ENCODE peak calls at places on chromosomes 6 and 20, in nine cellular contexts. M is stimulated activated CD4-positive, alpha-beta T cell treated with anti-CD3 and anti-CD28 coated beads, Interleukin-12 subunit alpha, Interleukin-12 subunit beta, amount 100 ng/mL, for 24 hours; B is breast epithelium; V is NCI-H345; T is ACHN; Q is CD8-positive, alpha-beta T cell; L is sciatic nerve; J is T-helper 17 cell; P is T-helper 9 cell. W is an unnamed sample.

GRCh38 chr6:22827760-22828159 is 258.4 kb downstream of the HDGFL1 start:
- DNase-seq in L (no peak), P (no peak), V (no peak), B (no peak), Q (no peak), M (no peak), J (no peak), T (peak), W (no peak)

GRCh38 chr20:21189761-21190523 is 64.1 kb downstream of the KIZ start:
- DNase-seq in M (no peak), J (no peak), Q (no peak), B (no peak), L (no peak), T (no peak), P (no peak), V (peak), W (no peak)

GRCh38 chr20:433300-433975 is 25.3 kb downstream of the RBCK1 start:
- DNase-seq in V (no peak), B (no peak), L (peak), P (peak), J (no peak), M (peak), Q (peak), T (peak), W (no peak)

GRCh38 chr20:59933296-59933848 is at the start of gene SYCP2:
- DNase-seq in V (no peak), P (peak), M (peak), B (peak), L (peak), Q (peak), T (no peak), J (peak), W (peak)

GRCh38 chr20:41142241-41142640 is 4.9 kb downstream of the PLCG1 start:
- DNase-seq in L (no peak), M (no peak), Q (no peak), V (no peak), P (no peak), B (no peak), T (no peak), J (no peak), W (peak)

GRCh38 chr20:18388860-18389259 is 78.0 kb downstream of the DZANK1 start:
- DNase-seq in V (no peak), L (no peak), B (no peak), T (peak), J (no peak), P (no peak), Q (no peak), M (no peak), W (no peak)

GRCh38 chr6:157198425-157199279 is 124.7 kb downstream of the TMEM242 start:
- DNase-seq in P (no peak), J (no peak), L (no peak), T (no peak), M (no peak), Q (no peak), B (peak), V (peak), W (peak)

GRCh38 chr6:148835920-148836441 is 89.2 kb downstream of the UST start:
- DNase-seq in P (no peak), B (no peak), T (no peak), M (peak), L (no peak), V (no peak), J (no peak), Q (no peak), W (no peak)

GRCh38 chr6:17907467-17908229 is 79.8 kb downstream of the KIF13A start:
- DNase-seq in Q (no peak), B (peak), L (peak), P (no peak), V (no peak), M (no peak), T (peak), J (no peak), W (peak)

GRCh38 chr6:4358414-4359107 is 223.2 kb upstream of the ECI2 start:
- DNase-seq in T (peak), J (no peak), L (peak), Q (no peak), B (peak), V (no peak), P (no peak), M (no peak), W (peak)

GRCh38 chr20:21387528-21387927 is 9.8 kb downstream of the NKX2-4 start:
- DNase-seq in T (no peak), L (no peak), V (peak), P (no peak), M (no peak), B (no peak), J (no peak), Q (no peak), W (no peak)

GRCh38 chr6:112501705-112502104 is 154.6 kb downstream of the RFPL4B start:
- DNase-seq in L (peak), M (no peak), V (no peak), T (no peak), P (no peak), Q (no peak), J (no peak), B (no peak), W (no peak)

GRCh38 chr6:144007779-144008500 is at the start of gene PLAGL1:
- DNase-seq in Q (no peak), V (peak), L (peak), P (no peak), B (no peak), M (no peak), T (no peak), J (no peak), W (peak)

GRCh38 chr20:31551163-31551562 is 36.9 kb downstream of the HM13 start:
- DNase-seq in Q (no peak), P (no peak), V (no peak), B (no peak), L (no peak), M (no peak), J (no peak), T (no peak), W (no peak)

GRCh38 chr6:130513770-130514169 is 148.0 kb downstream of the TMEM200A start:
- DNase-seq in V (no peak), T (no peak), L (no peak), B (peak), Q (peak), J (no peak), P (peak), M (no peak), W (no peak)

GRCh38 chr20:57030611-57031600 is 235.5 kb downstream of the BMP7 start:
- DNase-seq in V (no peak), M (no peak), B (no peak), T (no peak), J (no peak), P (no peak), Q (no peak), L (no peak), W (no peak)

GRCh38 chr6:93790976-93791375 is 371.6 kb upstream of the EPHA7 start:
- DNase-seq in M (no peak), B (no peak), V (no peak), Q (no peak), L (no peak), J (no peak), P (no peak), T (no peak), W (no peak)

GRCh38 chr6:40444307-40444706 is 142.9 kb downstream of the LRFN2 start:
- DNase-seq in J (no peak), T (no peak), M (no peak), B (no peak), L (no peak), V (no peak), Q (no peak), P (no peak), W (no peak)

GRCh38 chr20:3121955-3122610 is 37.6 kb upstream of the AVP start:
- DNase-seq in T (no peak), J (no peak), B (no peak), V (no peak), M (no peak), L (no peak), Q (no peak), P (no peak), W (no peak)

GRCh38 chr20:31368301-31368700 is at the start of gene DEFB118:
- DNase-seq in T (no peak), J (no peak), B (no peak), P (no peak), V (no peak), L (no peak), M (no peak), Q (no peak), W (no peak)

GRCh38 chr6:144935181-144935580 is 650.0 kb downstream of the UTRN start:
- DNase-seq in T (no peak), Q (no peak), L (no peak), J (no peak), V (no peak), P (no peak), M (no peak), B (no peak), W (no peak)

W was measured in upper lobe of right lung.